ENCODE peak calls at places on chromosomes 5 and 9, in six cellular contexts. T is kidney, B is sigmoid colon, N is prostate gland, R is Peyer's patch, W is DND-41. K is an unnamed sample. For H3K4me1, the result is how much of the 10 kb centered on the place peaks cover.

GRCh38 chr5:78003914-78004313 is 227.8 kb upstream of the TBCA start:
- DNase-seq in N (no peak), W (no peak), B (no peak), T (no peak), R (no peak), K (no peak)

GRCh38 chr5:21654-22233 is 70.2 kb upstream of the PLEKHG4B start:
- DNase-seq in T (no peak), W (peak), B (no peak), N (no peak), R (no peak), K (no peak)

GRCh38 chr5:150166193-150167162 is at the start of gene CDX1:
- DNase-seq in B (no peak), R (peak), N (no peak), T (no peak), W (no peak), K (no peak)

GRCh38 chr9:90914868-90915483 is 113.4 kb downstream of the SYK start:
- DNase-seq in N (peak), R (peak), T (peak), B (peak), W (peak), K (peak)

GRCh38 chr5:172380992-172381643 is 73.2 kb downstream of the SH3PXD2B start:
- DNase-seq in B (peak), T (peak), W (no peak), R (no peak), N (peak), K (peak)

GRCh38 chr5:38466444-38467189 is 89.8 kb downstream of the LIFR start:
- DNase-seq in W (no peak), T (peak), B (peak), N (no peak), R (no peak), K (peak)

GRCh38 chr5:181217805-181218065 is 5.3 kb upstream of the TRIM41 start:
- DNase-seq in W (no peak), T (no peak), R (no peak), B (no peak), N (no peak), K (no peak)

GRCh38 chr5:56693220-56693579 is 122.1 kb upstream of the MAP3K1 start:
- DNase-seq in B (no peak), N (no peak), W (no peak), R (no peak), T (no peak), K (no peak)

GRCh38 chr9:77488439-77489126 is 159.5 kb downstream of the GNA14 start:
- DNase-seq in R (no peak), B (no peak), W (peak), T (no peak), N (no peak), K (no peak)

GRCh38 chr5:143140492-143141231 is 262.8 kb downstream of the NR3C1 start:
- DNase-seq in T (no peak), R (peak), B (no peak), W (no peak), N (peak), K (peak)

GRCh38 chr5:17340816-17341215 is 123.4 kb downstream of the BASP1 start:
- DNase-seq in N (no peak), B (no peak), W (no peak), T (no peak), R (no peak), K (no peak)

GRCh38 chr9:6199596-6199995 is 16.0 kb upstream of the IL33 start:
- DNase-seq in W (no peak), N (no peak), B (no peak), T (no peak), R (no peak), K (no peak)

GRCh38 chr5:6770826-6771607 is 57.8 kb downstream of the TENT4A start:
- DNase-seq in W (no peak), B (peak), R (no peak), N (no peak), T (no peak), K (no peak)

GRCh38 chr5:141608046-141608445 is 10.8 kb downstream of the DIAPH1 start:
- DNase-seq in T (no peak), W (no peak), R (no peak), B (no peak), N (no peak), K (no peak)

GRCh38 chr5:141605523-141606277 is 13.1 kb downstream of the DIAPH1 start:
- DNase-seq in R (no peak), B (peak), N (no peak), T (no peak), W (peak), K (peak)

GRCh38 chr5:141603912-141604311 is 14.9 kb downstream of the DIAPH1 start:
- DNase-seq in T (no peak), B (no peak), R (no peak), N (no peak), W (no peak), K (no peak)

GRCh38 chr5:141608557-141608956 is 10.2 kb downstream of the DIAPH1 start:
- DNase-seq in W (no peak), R (no peak), T (no peak), B (no peak), N (no peak), K (no peak)

GRCh38 chr5:141604318-141604717 is 14.5 kb downstream of the DIAPH1 start:
- DNase-seq in N (no peak), T (no peak), B (peak), R (no peak), W (peak), K (peak)
- H3K4me1 ChIP-seq in N (under half), T (under half), B (under half), R (under half), W (half or more), K (half or more)

GRCh38 chr5:106262395-106262794 is 1408.3 kb downstream of the EFNA5 start:
- DNase-seq in R (no peak), W (no peak), N (no peak), B (no peak), T (no peak), K (no peak)
- TF ChIP-seq CTCF in R (no peak), W (no peak), N (no peak), B (no peak), T (no peak), K (no peak)

DNA sequence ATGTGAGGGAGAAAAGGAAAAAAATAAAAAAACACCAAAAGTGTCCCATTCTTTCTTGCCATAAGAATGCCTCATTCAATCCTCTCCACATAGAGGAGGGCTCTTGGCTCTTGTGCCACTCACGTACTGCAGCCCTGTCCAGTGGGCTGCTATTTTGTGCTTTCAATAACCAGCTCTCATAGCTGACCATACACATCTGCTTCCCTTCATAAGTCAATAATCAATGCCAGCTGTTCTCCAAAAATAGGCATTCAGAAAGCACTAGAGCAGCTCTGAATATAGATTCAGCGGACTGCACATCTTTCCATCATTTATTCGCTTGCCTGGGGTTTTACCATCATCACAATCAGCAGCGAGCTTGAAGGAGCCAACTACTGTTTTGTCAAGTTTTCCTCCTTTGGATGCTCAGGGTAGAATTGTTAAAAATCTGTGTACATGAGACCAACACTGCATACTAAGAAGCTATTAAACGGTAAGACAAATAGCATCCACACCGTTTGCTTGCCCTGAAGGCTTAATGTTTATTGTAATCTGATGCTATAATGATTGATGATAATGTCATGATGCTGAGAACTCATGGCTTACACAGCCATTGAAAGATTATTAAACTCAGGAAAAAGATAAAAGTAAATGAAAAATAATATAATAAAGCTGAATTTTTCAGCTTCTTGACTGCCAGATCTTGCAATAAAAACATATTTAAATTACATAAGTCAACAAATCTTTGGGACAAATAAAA is 80.0 kb downstream of the OXCT1 start:
- DNase-seq in W (no peak), R (no peak), B (no peak), N (no peak), T (no peak), K (no peak)
- H3K27ac ChIP-seq in W (no peak), R (no peak), B (peak), N (no peak), T (no peak), K (no peak)

GRCh38 chr5:131634666-131634995 is 398 bp downstream of the RAPGEF6 start:
- DNase-seq in R (no peak), B (no peak), W (peak), N (peak), T (no peak), K (no peak)
- H3K4me1 ChIP-seq in R (under half), B (under half), W (half or more), N (under half), T (under half), K (under half)

GRCh38 chr5:166285385-166285784 is 2006.1 kb upstream of the WWC1 start:
- DNase-seq in W (no peak), T (no peak), R (no peak), N (no peak), B (no peak), K (no peak)
- TF ChIP-seq CTCF in W (no peak), T (no peak), R (no peak), N (no peak), B (no peak), K (no peak)

DNA sequence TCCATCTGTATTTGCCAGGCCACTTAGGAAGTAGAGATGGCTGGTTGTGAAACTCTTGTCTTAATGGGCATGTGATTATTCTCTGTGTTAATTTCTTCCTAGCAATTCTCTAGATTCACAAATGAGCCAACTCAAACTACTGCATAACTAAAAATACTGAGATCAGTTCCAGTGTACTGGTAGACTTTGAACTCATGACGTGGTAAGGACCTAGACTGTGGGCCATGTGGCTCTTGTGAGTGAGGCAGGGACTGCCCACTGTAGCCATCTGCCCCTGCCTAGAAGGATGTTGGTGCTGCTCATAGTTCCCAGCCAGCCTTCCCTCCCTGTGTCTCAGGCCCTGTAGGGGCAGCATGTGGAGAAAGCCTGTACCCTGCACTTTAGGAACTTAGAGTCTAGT is 47.4 kb downstream of the CYSTM1 start:
- DNase-seq in R (no peak), N (no peak), T (no peak), W (no peak), B (no peak), K (no peak)
- H3K27ac ChIP-seq in R (no peak), N (no peak), T (peak), W (no peak), B (peak), K (no peak)

GRCh38 chr5:164202338-164202737 is 696.9 kb downstream of the MAT2B start:
- DNase-seq in T (no peak), B (no peak), N (no peak), R (no peak), W (no peak), K (no peak)

GRCh38 chr5:164206196-164206595 is 700.8 kb downstream of the MAT2B start:
- DNase-seq in N (no peak), T (no peak), R (no peak), W (no peak), B (no peak), K (no peak)

GRCh38 chr5:164204338-164204946 is 699.0 kb downstream of the MAT2B start:
- DNase-seq in W (no peak), R (no peak), N (no peak), T (no peak), B (no peak), K (no peak)

GRCh38 chr5:164203581-164204225 is 698.3 kb downstream of the MAT2B start:
- DNase-seq in T (no peak), B (no peak), N (no peak), W (no peak), R (no peak), K (no peak)

GRCh38 chr5:164207646-164208045 is 702.2 kb downstream of the MAT2B start:
- DNase-seq in T (no peak), N (no peak), R (no peak), B (no peak), W (no peak), K (no peak)
- H3K4me1 ChIP-seq in T (under half), N (under half), R (under half), B (under half), W (under half), K (under half)

GRCh38 chr5:2569774-2570542 is 181.5 kb downstream of the IRX2 start:
- DNase-seq in N (no peak), R (no peak), W (no peak), T (no peak), B (no peak), K (no peak)
- TF ChIP-seq CTCF in N (no peak), R (no peak), W (no peak), T (no peak), B (no peak), K (no peak)

DNA sequence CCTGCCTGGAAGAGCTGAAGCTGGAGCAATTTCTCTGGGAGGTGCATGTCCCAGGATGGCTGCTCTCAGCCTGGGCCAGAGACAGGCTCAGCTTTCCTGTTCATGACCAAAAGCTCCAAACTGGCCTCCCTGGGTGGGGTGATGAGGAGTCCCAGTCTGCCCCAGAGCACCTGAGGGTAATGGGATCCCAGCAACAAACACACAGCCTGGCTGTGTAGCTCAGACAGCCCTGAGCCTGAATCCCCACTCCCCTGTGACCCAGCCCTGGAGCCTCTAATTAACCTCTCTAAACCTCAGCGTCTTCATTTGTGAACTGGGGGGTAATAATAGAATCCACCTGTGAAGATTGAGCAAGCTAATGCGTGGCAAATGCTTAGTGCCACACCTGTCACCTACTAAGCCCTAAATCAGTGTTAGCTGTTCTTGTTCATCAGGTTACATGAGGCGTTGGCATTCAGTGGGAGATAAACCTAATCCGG is 67.5 kb downstream of the HSPA4 start:
- DNase-seq in W (no peak), R (no peak), T (no peak), B (no peak), N (no peak), K (no peak)
- H3K27ac ChIP-seq in W (no peak), R (no peak), T (no peak), B (no peak), N (no peak), K (no peak)

DNA sequence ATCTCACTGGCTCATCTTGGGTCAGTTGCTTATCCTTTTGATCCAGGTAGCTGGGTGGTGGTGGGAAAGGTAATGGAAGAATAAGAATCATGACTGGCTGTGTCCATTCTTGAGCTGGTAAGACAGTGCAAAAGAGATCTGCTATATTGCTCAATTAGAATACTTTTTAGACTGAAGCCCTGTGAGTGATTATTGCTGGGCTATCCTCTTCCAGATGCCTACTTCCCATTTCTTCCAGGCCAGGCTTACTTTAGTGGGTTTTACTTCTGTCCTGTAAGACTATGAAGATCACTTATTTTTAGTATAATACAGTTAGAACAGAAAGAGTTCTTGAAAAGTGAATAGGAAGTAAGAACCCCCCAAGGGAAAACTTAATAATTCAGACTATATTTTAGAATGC is 7.2 kb downstream of the MARCHF6 start:
- DNase-seq in N (no peak), T (no peak), R (no peak), B (no peak), W (no peak), K (no peak)
- H3K4me1 ChIP-seq in N (under half), T (under half), R (under half), B (under half), W (under half), K (under half)